ENCODE peak calls at places on chromosome 18, in nine cellular contexts. X is uterus, Q is adrenal gland, V is H1, S is Peyer's patch, B is heart left ventricle, U is stomach, D is ovary, W is tibial nerve. T is an unnamed sample. For H3K4me1, the result is how much of the 10 kb centered on the place peaks cover.

GRCh38 chr18:74283255-74283554 is 8.6 kb downstream of the CYB5A start:
- DNase-seq in S (no peak), X (no peak), U (no peak), Q (no peak), B (no peak), V (no peak), D (no peak), W (no peak), T (no peak)

GRCh38 chr18:79875531-79875919 is 75.9 kb downstream of the SLC66A2 start:
- DNase-seq in S (no peak), D (no peak), V (no peak), B (no peak), Q (no peak), U (no peak), W (no peak), X (no peak), T (no peak)

GRCh38 chr18:55280515-55280914 is 307.5 kb downstream of the TCF4 start:
- DNase-seq in S (no peak), V (no peak), B (no peak), W (no peak), X (no peak), D (peak), U (no peak), Q (no peak), T (no peak)

GRCh38 chr18:56645415-56646016 is 5.6 kb upstream of the WDR7 start:
- DNase-seq in X (no peak), U (no peak), B (no peak), D (no peak), W (no peak), S (no peak), Q (no peak), V (no peak), T (no peak)

GRCh38 chr18:7908686-7909299 is 341.7 kb downstream of the PTPRM start:
- DNase-seq in W (no peak), X (no peak), V (no peak), Q (no peak), B (no peak), S (no peak), U (no peak), D (no peak), T (no peak)

GRCh38 chr18:79693561-79694205 is 14.1 kb downstream of the CTDP1 start:
- DNase-seq in X (no peak), U (no peak), S (peak), V (no peak), Q (no peak), B (no peak), W (no peak), D (no peak), T (no peak)

GRCh38 chr18:58862404-58862803 is 2.3 kb upstream of the ZNF532 start:
- DNase-seq in U (no peak), V (no peak), W (no peak), D (no peak), B (no peak), Q (no peak), S (peak), X (no peak), T (no peak)

GRCh38 chr18:3248062-3248669 is 565 bp downstream of the MYL12A start:
- DNase-seq in W (peak), V (no peak), B (no peak), S (no peak), U (no peak), D (peak), Q (peak), X (no peak), T (peak)

GRCh38 chr18:69612242-69612641 is 211.6 kb downstream of the DOK6 start:
- DNase-seq in D (no peak), S (no peak), W (no peak), U (no peak), Q (no peak), X (no peak), V (no peak), B (no peak), T (no peak)

GRCh38 chr18:74284501-74285004 is 7.2 kb downstream of the CYB5A start:
- DNase-seq in S (no peak), U (no peak), D (no peak), W (no peak), X (no peak), B (no peak), Q (no peak), V (no peak), T (no peak)

GRCh38 chr18:55346961-55347740 is 240.8 kb downstream of the TCF4 start:
- DNase-seq in B (no peak), U (no peak), V (no peak), Q (no peak), D (no peak), X (no peak), S (no peak), W (no peak), T (no peak)

GRCh38 chr18:22066083-22066485 is 103.3 kb upstream of the GATA6 start:
- DNase-seq in V (no peak), D (no peak), S (no peak), X (no peak), U (no peak), W (no peak), Q (no peak), B (no peak), T (no peak)

GRCh38 chr18:22226801-22227200 is 57.4 kb downstream of the GATA6 start:
- DNase-seq in S (no peak), V (no peak), X (no peak), W (no peak), U (no peak), Q (no peak), D (no peak), B (no peak), T (no peak)

GRCh38 chr18:78979682-78980278 is at the start of gene SALL3:
- DNase-seq in X (no peak), Q (no peak), W (no peak), D (no peak), U (no peak), V (no peak), S (no peak), B (no peak), T (no peak)

GRCh38 chr18:6297875-6298274 is 116.8 kb downstream of the L3MBTL4 start:
- DNase-seq in B (no peak), S (no peak), V (no peak), Q (no peak), X (no peak), D (no peak), U (no peak), W (no peak), T (no peak)

GRCh38 chr18:36017232-36017631 is 44.8 kb downstream of the RMP24 start:
- DNase-seq in Q (no peak), D (no peak), X (no peak), U (no peak), B (no peak), V (no peak), S (no peak), W (no peak), T (no peak)

GRCh38 chr18:34600874-34601273 is 109.2 kb upstream of the DTNA start:
- DNase-seq in Q (no peak), X (no peak), V (no peak), S (no peak), D (no peak), B (no peak), W (no peak), U (no peak), T (no peak)

DNA sequence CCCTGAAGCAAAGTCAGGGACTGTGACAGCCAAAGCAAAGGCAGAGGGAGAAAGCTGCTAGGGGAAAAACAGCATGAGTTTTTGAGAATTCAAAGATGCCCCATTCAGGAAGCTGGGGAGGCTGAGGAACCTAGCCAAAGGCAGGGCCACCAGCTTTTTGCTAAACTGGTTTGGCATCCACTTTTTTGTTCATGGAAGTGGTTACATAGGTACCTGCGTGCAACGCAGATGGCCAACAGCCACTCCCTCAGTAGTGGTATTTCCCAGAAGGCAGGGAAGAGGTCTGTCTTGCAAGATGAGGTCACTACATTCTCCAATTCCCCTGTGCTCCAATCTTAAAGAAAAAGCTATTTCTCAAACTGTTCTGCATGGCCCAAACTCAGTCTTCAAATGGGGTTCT is 33.1 kb downstream of the MYO5B start:
- DNase-seq in D (no peak), W (no peak), Q (no peak), V (no peak), U (no peak), S (no peak), X (no peak), B (no peak), T (no peak)
- H3K4me1 ChIP-seq in D (under half), W (under half), Q (under half), V (under half), U (under half), S (under half), X (under half), B (under half), T (under half)

DNA sequence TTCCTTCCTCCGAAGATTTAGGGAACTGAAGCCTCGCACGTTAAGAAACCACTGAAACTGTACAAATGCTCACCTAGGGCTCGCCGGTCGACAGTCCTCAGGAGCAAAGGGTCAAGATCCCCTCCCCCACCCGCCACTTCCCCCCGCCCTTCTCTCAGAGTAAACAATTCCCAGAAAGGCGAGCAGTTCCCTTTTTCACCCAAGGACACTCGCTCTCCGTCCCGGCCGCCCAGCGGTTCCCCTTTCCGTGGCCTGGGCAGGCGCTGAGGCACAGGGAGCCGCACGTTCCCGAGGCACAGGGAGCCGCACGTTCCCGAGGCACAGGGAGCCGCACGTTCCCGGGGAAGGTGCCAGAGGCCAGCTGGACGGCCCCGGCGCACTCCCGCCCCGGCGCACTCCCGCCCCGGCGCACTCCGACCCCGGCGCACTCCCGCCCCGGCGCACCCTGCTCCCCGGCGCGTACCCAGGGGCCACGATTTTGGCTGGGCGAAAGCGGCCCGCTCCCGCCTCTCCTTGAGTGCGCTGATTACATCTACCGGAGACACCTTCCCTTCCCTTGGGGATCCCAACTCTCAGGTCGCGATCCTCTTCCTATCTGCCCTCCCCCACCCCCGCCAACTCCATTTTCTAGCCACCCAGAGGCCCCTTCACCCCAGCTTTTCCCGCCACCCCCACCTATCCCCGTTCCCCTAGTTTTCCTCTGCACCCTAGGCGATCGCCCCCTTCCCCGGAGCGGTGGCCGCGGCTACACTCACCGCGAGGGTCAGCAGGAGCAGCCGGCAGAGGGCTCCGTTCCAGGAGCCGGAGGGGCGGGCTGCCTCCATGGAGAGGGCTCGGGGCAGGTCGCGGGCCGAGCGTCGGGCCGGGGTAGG is 837 bp downstream of the DSC2 start:
- DNase-seq in S (peak), W (peak), B (peak), Q (peak), V (no peak), D (peak), U (peak), X (peak), T (peak)
- TF ChIP-seq POLR2A in S (peak), W (no peak), B (no peak), Q (peak), V (peak), D (no peak), U (no peak), X (peak), T (no peak)

GRCh38 chr18:49849331-49850217 is 36.2 kb upstream of the ACAA2 start:
- DNase-seq in Q (peak), B (no peak), S (peak), X (no peak), V (peak), D (peak), W (peak), U (peak), T (no peak)
- H3K27ac ChIP-seq in Q (no peak), B (no peak), S (no peak), X (no peak), V (no peak), D (no peak), W (no peak), U (peak), T (no peak)

DNA sequence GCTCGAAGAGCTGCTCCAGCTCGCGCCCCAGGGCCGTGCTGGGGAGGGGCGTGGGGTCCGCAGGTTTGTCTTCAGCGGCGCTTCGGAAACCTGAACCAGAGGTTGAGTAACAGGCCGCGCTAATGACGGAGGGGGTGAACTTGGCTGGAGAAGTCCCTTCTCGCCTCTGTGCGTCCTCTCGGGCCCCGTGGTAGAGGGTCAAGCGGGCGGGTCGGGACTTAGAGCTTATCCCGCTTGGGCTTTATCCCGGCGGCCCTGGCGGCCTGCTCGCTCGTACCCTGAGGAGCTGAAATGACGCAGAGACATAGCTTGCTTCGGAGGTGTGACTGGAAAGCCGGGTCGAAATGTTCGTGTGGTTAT is 479 bp downstream of the RNMT start:
- DNase-seq in D (peak), S (peak), U (peak), B (no peak), V (no peak), W (peak), X (no peak), Q (peak), T (peak)
- H3K4me1 ChIP-seq in D (under half), S (under half), U (under half), B (under half), V (under half), W (under half), X (under half), Q (under half), T (under half)

DNA sequence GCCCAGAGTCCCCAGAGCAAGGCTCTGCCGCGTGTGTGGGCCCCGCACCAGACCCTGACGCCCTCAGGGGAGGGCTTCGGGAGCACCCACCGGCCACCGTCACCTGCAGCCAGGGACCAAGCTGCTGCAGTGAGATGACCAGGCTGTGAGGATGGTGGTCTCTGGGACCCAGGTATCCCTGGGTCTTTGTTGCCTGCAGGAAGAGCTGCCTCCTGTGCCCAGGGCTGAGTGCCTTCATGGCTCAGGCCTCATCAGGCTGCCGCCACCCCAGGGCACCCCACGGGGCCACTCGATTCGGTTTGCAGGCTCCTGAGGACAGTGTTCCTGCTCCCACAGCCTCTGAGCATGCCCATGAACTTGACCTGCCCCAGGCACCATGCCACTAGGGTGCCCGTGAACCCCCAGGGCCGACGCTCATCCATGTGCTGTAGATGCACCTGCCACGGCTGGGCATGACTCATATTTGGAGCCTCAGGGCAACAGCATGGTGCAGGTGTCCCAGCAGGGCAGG is 109.8 kb downstream of the FAM210A start:
- DNase-seq in W (no peak), U (no peak), V (no peak), B (no peak), D (no peak), Q (no peak), X (no peak), S (no peak), T (no peak)
- TF ChIP-seq POLR2A in W (no peak), U (no peak), V (no peak), B (no peak), D (no peak), Q (no peak), X (no peak), S (no peak), T (no peak)

GRCh38 chr18:24869285-24869684 is 408.8 kb downstream of the HRH4 start:
- DNase-seq in X (no peak), Q (no peak), D (no peak), W (no peak), S (no peak), U (no peak), V (no peak), B (no peak), T (no peak)
- H3K27ac ChIP-seq in X (no peak), Q (no peak), D (no peak), W (no peak), S (no peak), U (no peak), V (no peak), B (no peak), T (no peak)

DNA sequence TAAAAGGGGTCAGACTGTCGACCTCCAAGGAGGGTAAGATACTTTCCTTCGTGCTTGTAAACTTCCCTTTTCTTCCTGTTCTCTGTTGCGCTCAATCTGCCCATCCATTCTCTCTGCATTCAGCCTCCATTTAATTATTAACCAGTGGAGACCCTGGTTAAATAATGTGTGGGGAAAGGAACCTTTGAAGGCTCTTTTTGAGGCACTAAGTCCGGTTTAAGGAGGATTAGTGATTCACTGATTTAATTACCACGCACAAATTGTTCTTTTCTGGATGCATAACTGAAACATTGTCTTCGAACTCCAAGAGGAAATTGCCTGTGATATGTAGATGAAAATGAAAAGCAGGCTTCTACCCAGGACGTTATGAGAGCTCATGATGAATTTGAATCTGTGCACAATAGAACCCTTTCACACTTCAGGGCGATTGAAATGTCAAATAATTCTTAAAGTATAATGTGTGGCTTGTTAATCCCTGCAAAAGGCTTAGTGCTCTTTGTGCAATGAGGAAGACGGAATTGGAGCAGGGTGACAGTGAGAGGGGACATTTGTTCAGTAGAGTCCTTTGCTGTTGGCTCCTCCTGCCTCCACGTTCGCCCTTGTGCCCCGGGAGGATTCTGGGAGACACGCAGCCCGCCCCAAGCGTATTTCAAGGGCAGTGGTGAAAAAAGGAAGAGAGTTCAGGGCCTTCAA is 51.1 kb upstream of the ZNF236 start:
- DNase-seq in W (no peak), Q (no peak), X (no peak), B (no peak), S (no peak), V (no peak), U (no peak), D (no peak), T (no peak)
- H3K4me1 ChIP-seq in W (under half), Q (under half), X (under half), B (under half), S (under half), V (under half), U (under half), D (under half), T (under half)